ENCODE peak calls at places on chromosome 11, in eight cellular contexts. One of them, this sample, is unnamed.
A peak's percentile ranks its signal among the peaks of the same experiment; 100 is the strongest.

GRCh38 chr11:71498091-71498490 is 29.0 kb upstream of the KRTAP5-7 start:
- DNase-seq in epithelial cell of esophagus: no peak
- DNase-seq in iPS DF 6.9: no peak
- DNase-seq in NB4: no peak
- DNase-seq in HepG2: no peak
- DNase-seq in left lung: no peak
- DNase-seq in suprapubic skin: peak; percentile 49
- DNase-seq in naive thymus-derived CD4-positive, alpha-beta T cell: no peak
- DNase-seq in this sample: no peak

GRCh38 chr11:97955595-97955994 is 1065.2 kb upstream of the CNTN5 start:
- DNase-seq in NB4: no peak
- DNase-seq in iPS DF 6.9: no peak
- DNase-seq in suprapubic skin: no peak
- DNase-seq in HepG2: no peak
- DNase-seq in naive thymus-derived CD4-positive, alpha-beta T cell: no peak
- DNase-seq in epithelial cell of esophagus: no peak
- DNase-seq in left lung: no peak
- DNase-seq in this sample: no peak

GRCh38 chr11:12455938-12456337 is 78.6 kb downstream of the PARVA start:
- DNase-seq in iPS DF 6.9: no peak
- DNase-seq in suprapubic skin: no peak
- DNase-seq in left lung: no peak
- DNase-seq in epithelial cell of esophagus: no peak
- DNase-seq in HepG2: no peak
- DNase-seq in naive thymus-derived CD4-positive, alpha-beta T cell: no peak
- DNase-seq in NB4: no peak
- DNase-seq in this sample: no peak

GRCh38 chr11:77386178-77386577 is 84.7 kb upstream of the GDPD4 start:
- DNase-seq in naive thymus-derived CD4-positive, alpha-beta T cell: no peak
- DNase-seq in iPS DF 6.9: no peak
- DNase-seq in suprapubic skin: no peak
- DNase-seq in NB4: no peak
- DNase-seq in HepG2: no peak
- DNase-seq in left lung: no peak
- DNase-seq in epithelial cell of esophagus: no peak
- DNase-seq in this sample: no peak

GRCh38 chr11:127003260-127003981 is 2.9 kb upstream of the KIRREL3 start:
- DNase-seq in left lung: no peak
- DNase-seq in suprapubic skin: no peak
- DNase-seq in NB4: peak; percentile 16
- DNase-seq in HepG2: no peak
- DNase-seq in epithelial cell of esophagus: peak; percentile 14
- DNase-seq in iPS DF 6.9: peak; percentile 41
- DNase-seq in naive thymus-derived CD4-positive, alpha-beta T cell: no peak
- DNase-seq in this sample: no peak

GRCh38 chr11:115919341-115920086 is 415.3 kb upstream of the CADM1 start:
- DNase-seq in NB4: peak; percentile 14
- DNase-seq in naive thymus-derived CD4-positive, alpha-beta T cell: no peak
- DNase-seq in epithelial cell of esophagus: no peak
- DNase-seq in iPS DF 6.9: no peak
- DNase-seq in suprapubic skin: no peak
- DNase-seq in HepG2: no peak
- DNase-seq in left lung: no peak
- DNase-seq in this sample: no peak

GRCh38 chr11:129700701-129701100 is 114.9 kb upstream of the TMEM45B start:
- DNase-seq in NB4: no peak
- DNase-seq in naive thymus-derived CD4-positive, alpha-beta T cell: no peak
- DNase-seq in suprapubic skin: no peak
- DNase-seq in left lung: no peak
- DNase-seq in iPS DF 6.9: no peak
- DNase-seq in epithelial cell of esophagus: no peak
- DNase-seq in HepG2: no peak
- DNase-seq in this sample: no peak

GRCh38 chr11:57781529-57781943 is 19.9 kb downstream of the CTNND1 start:
- DNase-seq in suprapubic skin: no peak
- DNase-seq in NB4: no peak
- DNase-seq in iPS DF 6.9: no peak
- DNase-seq in epithelial cell of esophagus: peak; percentile 90
- DNase-seq in naive thymus-derived CD4-positive, alpha-beta T cell: no peak
- DNase-seq in left lung: peak; percentile 81
- DNase-seq in HepG2: no peak
- DNase-seq in this sample: no peak

DNA sequence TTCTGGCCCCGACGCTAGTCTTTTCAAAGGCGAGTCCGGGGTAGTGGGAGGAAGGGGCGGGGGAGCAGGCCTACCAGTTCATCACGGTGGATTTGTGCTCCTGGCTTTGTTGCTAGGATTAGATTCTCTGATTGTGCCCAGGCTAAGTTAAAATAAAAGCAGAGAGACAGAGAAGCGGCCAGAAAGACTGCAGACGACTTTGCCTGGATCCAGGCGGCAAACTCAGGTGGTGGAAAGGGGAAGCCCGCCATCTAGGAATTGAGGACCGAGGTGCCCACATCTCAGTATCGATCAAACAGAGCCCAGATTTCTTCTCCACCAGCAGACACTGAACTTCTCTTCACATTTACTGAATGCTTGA is 2.6 kb downstream of the FAT3 start:
- DNase-seq in NB4: no peak
- DNase-seq in iPS DF 6.9: no peak
- DNase-seq in naive thymus-derived CD4-positive, alpha-beta T cell: no peak
- DNase-seq in epithelial cell of esophagus: no peak
- DNase-seq in HepG2: no peak
- DNase-seq in left lung: no peak
- DNase-seq in suprapubic skin: no peak
- DNase-seq in this sample: no peak
- H3K4me3 ChIP-seq in NB4: no peak overlapping the region
- H3K4me3 ChIP-seq in iPS DF 6.9: peak overlapping the region; percentile 72
- H3K4me3 ChIP-seq in naive thymus-derived CD4-positive, alpha-beta T cell: no peak overlapping the region
- H3K4me3 ChIP-seq in epithelial cell of esophagus: no peak overlapping the region
- H3K4me3 ChIP-seq in HepG2: no peak overlapping the region
- H3K4me3 ChIP-seq in left lung: no peak overlapping the region
- H3K4me3 ChIP-seq in suprapubic skin: no peak overlapping the region
- H3K4me3 ChIP-seq in this sample: no peak overlapping the region

DNA sequence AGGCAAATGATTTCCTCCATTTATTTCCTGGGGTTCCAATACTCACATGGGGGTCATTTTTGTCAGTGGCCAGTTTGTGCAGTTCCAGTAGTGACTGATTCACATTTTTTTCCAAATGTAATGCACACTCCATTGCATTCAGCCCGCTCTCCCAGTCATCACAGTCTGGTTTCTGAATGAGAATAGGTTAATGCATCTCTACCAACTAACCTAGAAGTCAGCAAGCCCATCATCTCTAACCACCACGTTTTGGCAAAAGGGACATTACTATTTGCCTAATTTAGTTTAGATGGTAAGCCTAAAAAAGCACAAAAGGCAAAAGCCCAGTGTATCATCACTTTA is 2.5 kb downstream of the FTH1 start:
- DNase-seq in epithelial cell of esophagus: no peak
- DNase-seq in iPS DF 6.9: no peak
- DNase-seq in naive thymus-derived CD4-positive, alpha-beta T cell: peak; percentile 28
- DNase-seq in NB4: no peak
- DNase-seq in suprapubic skin: no peak
- DNase-seq in left lung: peak; percentile 12
- DNase-seq in HepG2: no peak
- DNase-seq in this sample: no peak
- H3K4me3 ChIP-seq in epithelial cell of esophagus: peak overlapping the region; percentile 96
- H3K4me3 ChIP-seq in iPS DF 6.9: no peak overlapping the region
- H3K4me3 ChIP-seq in naive thymus-derived CD4-positive, alpha-beta T cell: peak overlapping the region; percentile 91
- H3K4me3 ChIP-seq in NB4: peak overlapping the region; percentile 95
- H3K4me3 ChIP-seq in suprapubic skin: peak overlapping the region; percentile 76
- H3K4me3 ChIP-seq in left lung: peak overlapping the region; percentile 84
- H3K4me3 ChIP-seq in HepG2: peak overlapping the region; percentile 99
- H3K4me3 ChIP-seq in this sample: no peak overlapping the region

DNA sequence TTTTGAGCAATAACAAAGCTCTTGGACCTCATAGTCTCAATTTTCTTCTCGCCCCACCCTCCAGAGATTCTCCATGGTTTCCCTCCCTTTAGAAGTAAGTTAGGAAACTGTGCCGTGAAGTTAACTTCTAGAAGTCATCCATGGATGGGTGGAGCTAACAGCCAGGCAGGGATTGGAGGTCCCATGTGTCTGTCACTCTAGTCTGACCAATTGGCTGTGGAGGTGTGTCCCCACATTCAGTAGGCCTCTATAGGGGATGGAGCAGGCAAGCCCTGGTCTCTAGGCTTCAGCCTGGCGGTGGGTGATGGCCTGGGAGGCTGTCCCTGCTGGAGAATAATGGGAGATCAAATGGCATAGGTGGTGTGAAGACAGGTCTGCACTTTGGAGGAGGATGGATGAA is 50.7 kb downstream of the TP53I11 start:
- DNase-seq in NB4: peak; percentile 79
- DNase-seq in suprapubic skin: no peak
- DNase-seq in epithelial cell of esophagus: peak; percentile 28
- DNase-seq in naive thymus-derived CD4-positive, alpha-beta T cell: peak; percentile 17
- DNase-seq in HepG2: peak; percentile 5
- DNase-seq in iPS DF 6.9: no peak
- DNase-seq in left lung: no peak
- DNase-seq in this sample: peak; percentile 84
- H3K4me3 ChIP-seq in NB4: no peak overlapping the region
- H3K4me3 ChIP-seq in suprapubic skin: no peak overlapping the region
- H3K4me3 ChIP-seq in epithelial cell of esophagus: no peak overlapping the region
- H3K4me3 ChIP-seq in naive thymus-derived CD4-positive, alpha-beta T cell: no peak overlapping the region
- H3K4me3 ChIP-seq in HepG2: no peak overlapping the region
- H3K4me3 ChIP-seq in iPS DF 6.9: no peak overlapping the region
- H3K4me3 ChIP-seq in left lung: no peak overlapping the region
- H3K4me3 ChIP-seq in this sample: no peak overlapping the region

GRCh38 chr11:122441702-122442092 is 213.8 kb upstream of the UBASH3B start:
- DNase-seq in naive thymus-derived CD4-positive, alpha-beta T cell: no peak
- DNase-seq in left lung: no peak
- DNase-seq in iPS DF 6.9: no peak
- DNase-seq in NB4: no peak
- DNase-seq in suprapubic skin: no peak
- DNase-seq in epithelial cell of esophagus: no peak
- DNase-seq in HepG2: no peak
- DNase-seq in this sample: no peak
- H3K4me3 ChIP-seq in naive thymus-derived CD4-positive, alpha-beta T cell: no peak overlapping the region
- H3K4me3 ChIP-seq in left lung: no peak overlapping the region
- H3K4me3 ChIP-seq in iPS DF 6.9: no peak overlapping the region
- H3K4me3 ChIP-seq in NB4: no peak overlapping the region
- H3K4me3 ChIP-seq in suprapubic skin: peak overlapping the region; percentile 45
- H3K4me3 ChIP-seq in epithelial cell of esophagus: no peak overlapping the region
- H3K4me3 ChIP-seq in HepG2: no peak overlapping the region
- H3K4me3 ChIP-seq in this sample: no peak overlapping the region

DNA sequence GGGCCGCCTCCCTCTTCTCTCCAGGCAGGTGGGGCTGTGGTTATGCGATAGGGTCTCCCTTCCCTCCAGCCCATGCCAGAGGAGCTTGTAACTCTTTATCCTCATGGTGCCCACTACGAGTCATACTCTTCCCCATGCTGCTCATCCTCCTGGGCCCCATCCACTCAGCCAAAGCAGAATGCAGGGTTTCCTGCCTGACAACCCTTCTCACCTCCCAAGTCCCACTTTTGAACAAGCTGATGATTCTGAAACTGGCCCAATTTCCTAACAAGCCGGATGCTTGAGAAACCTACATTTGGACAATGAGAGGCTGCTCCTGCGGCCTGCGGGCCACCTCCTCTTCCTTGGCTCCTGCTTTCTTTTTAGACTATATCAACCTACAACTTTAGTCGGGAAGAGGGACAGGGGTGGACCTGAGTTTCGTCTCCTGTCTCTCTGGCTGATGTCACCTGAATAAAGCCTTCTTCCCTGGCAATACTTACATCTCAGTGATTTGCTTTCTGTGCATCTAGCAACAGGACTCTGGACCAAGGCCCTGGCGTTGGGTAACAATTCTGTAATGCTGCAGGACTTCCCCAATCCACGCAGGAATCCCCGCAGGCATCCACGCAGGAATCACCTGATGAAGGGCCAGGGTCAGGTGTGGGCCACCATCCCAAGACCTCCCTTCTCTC is 1.5 kb upstream of the NDUFS8 start:
- DNase-seq in NB4: peak; percentile 73
- DNase-seq in suprapubic skin: no peak
- DNase-seq in HepG2: no peak
- DNase-seq in left lung: no peak
- DNase-seq in naive thymus-derived CD4-positive, alpha-beta T cell: no peak
- DNase-seq in iPS DF 6.9: no peak
- DNase-seq in epithelial cell of esophagus: peak; percentile 73
- DNase-seq in this sample: no peak
- H3K4me3 ChIP-seq in NB4: peak overlapping the region; percentile 78
- H3K4me3 ChIP-seq in suprapubic skin: no peak overlapping the region
- H3K4me3 ChIP-seq in HepG2: no peak overlapping the region
- H3K4me3 ChIP-seq in left lung: no peak overlapping the region
- H3K4me3 ChIP-seq in naive thymus-derived CD4-positive, alpha-beta T cell: no peak overlapping the region
- H3K4me3 ChIP-seq in iPS DF 6.9: no peak overlapping the region
- H3K4me3 ChIP-seq in epithelial cell of esophagus: no peak overlapping the region
- H3K4me3 ChIP-seq in this sample: peak overlapping the region; percentile 96

GRCh38 chr11:69985331-69985653 is 92.8 kb upstream of the ANO1 start:
- DNase-seq in left lung: no peak
- DNase-seq in naive thymus-derived CD4-positive, alpha-beta T cell: no peak
- DNase-seq in iPS DF 6.9: no peak
- DNase-seq in NB4: no peak
- DNase-seq in epithelial cell of esophagus: no peak
- DNase-seq in suprapubic skin: no peak
- DNase-seq in HepG2: no peak
- DNase-seq in this sample: no peak
- H3K4me3 ChIP-seq in left lung: no peak overlapping the region
- H3K4me3 ChIP-seq in naive thymus-derived CD4-positive, alpha-beta T cell: no peak overlapping the region
- H3K4me3 ChIP-seq in iPS DF 6.9: peak overlapping the region; percentile 53
- H3K4me3 ChIP-seq in NB4: no peak overlapping the region
- H3K4me3 ChIP-seq in epithelial cell of esophagus: no peak overlapping the region
- H3K4me3 ChIP-seq in suprapubic skin: peak overlapping the region; percentile 33
- H3K4me3 ChIP-seq in HepG2: no peak overlapping the region
- H3K4me3 ChIP-seq in this sample: no peak overlapping the region

This sample was measured in Jurkat, Clone E6-1.